ENCODE peak calls at places on chromosomes 4 and X, in nine cellular contexts. Z, E, W, O, C, U, V, G and Q are unnamed samples.

GRCh38 chrX:139200346-139200745 is 330.2 kb upstream of the F9 start:
- DNase-seq in Z (no peak), E (no peak), W (no peak), O (no peak), C (no peak), U (no peak), V (no peak), G (no peak), Q (no peak)

GRCh38 chr4:1348014-1348513 is 1.1 kb downstream of the UVSSA start:
- DNase-seq in Z (no peak), E (no peak), W (no peak), O (no peak), C (no peak), U (no peak), V (no peak), G (no peak), Q (no peak)

GRCh38 chr4:82429728-82430192 is 502 bp downstream of the HNRNPDL start:
- DNase-seq in Z (no peak), E (no peak), W (no peak), O (peak; percentile 44), C (no peak), U (peak; percentile 71), V (no peak), G (no peak), Q (no peak)

GRCh38 chr4:38131371-38132139 is 171.4 kb downstream of the PTTG2 start:
- DNase-seq in Z (no peak), E (no peak), W (peak; percentile 61), O (peak; percentile 73), C (peak; percentile 12), U (peak; percentile 43), V (no peak), G (peak; percentile 43), Q (no peak)

GRCh38 chr4:154560824-154561231 is 2.0 kb upstream of the FGB start:
- DNase-seq in Z (peak; percentile 72), E (no peak), W (no peak), O (peak; percentile 99), C (no peak), U (no peak), V (no peak), G (no peak), Q (no peak)

GRCh38 chrX:67538383-67538782 is 5.4 kb upstream of the AR start:
- DNase-seq in Z (no peak), E (no peak), W (no peak), O (no peak), C (no peak), U (no peak), V (no peak), G (no peak), Q (no peak)

GRCh38 chr4:38867478-38868054 is at the start of gene FAM114A1:
- DNase-seq in Z (peak; percentile 60), E (no peak), W (peak; percentile 95), O (peak; percentile 79), C (peak; percentile 56), U (no peak), V (peak; percentile 69), G (no peak), Q (no peak)

GRCh38 chrX:8728932-8729331 is 3.0 kb downstream of the ANOS1 start:
- DNase-seq in Z (no peak), E (no peak), W (no peak), O (no peak), C (no peak), U (no peak), V (no peak), G (no peak), Q (no peak)

GRCh38 chr4:120939693-120940092 is 17.2 kb upstream of the PRDM5 start:
- DNase-seq in Z (no peak), E (no peak), W (no peak), O (no peak), C (no peak), U (no peak), V (no peak), G (no peak), Q (no peak)

GRCh38 chrX:11786862-11787261 is 28.8 kb downstream of the MSL3 start:
- DNase-seq in Z (no peak), E (no peak), W (no peak), O (peak; percentile 38), C (no peak), U (no peak), V (no peak), G (no peak), Q (no peak)

GRCh38 chr4:100299019-100299418 is 108.8 kb upstream of the DDIT4L start:
- DNase-seq in Z (peak; percentile 77), E (no peak), W (no peak), O (peak; percentile 89), C (no peak), U (no peak), V (no peak), G (no peak), Q (no peak)